ENCODE peak calls at places on chromosomes 16 and 17, in eight cellular contexts. W, K, M, H, Z, Q, G and R are unnamed samples.

GRCh38 chr16:56732366-56732765 is 2.4 kb downstream of the NUP93 start:
- DNase-seq in K (no peak), H (no peak), Q (no peak), M (no peak), W (no peak), G (no peak), Z (no peak), R (no peak)

GRCh38 chr17:46818319-46818928 is at the start of gene WNT3:
- DNase-seq in M (peak), W (no peak), Z (peak), H (peak), K (no peak), Q (no peak), G (no peak), R (no peak)

GRCh38 chr17:60744355-60744958 is 66.8 kb downstream of the BCAS3 start:
- DNase-seq in Z (no peak), G (no peak), K (no peak), M (no peak), W (no peak), Q (no peak), H (peak), R (no peak)

GRCh38 chr16:27318399-27319256 is 4.9 kb downstream of the IL4R start:
- DNase-seq in Z (no peak), K (no peak), W (no peak), G (peak), M (no peak), Q (peak), H (no peak), R (no peak)

GRCh38 chr17:77681820-77682219 is 276.7 kb upstream of the TNRC6C start:
- DNase-seq in G (no peak), M (no peak), Z (no peak), Q (no peak), W (no peak), H (no peak), K (no peak), R (peak)

GRCh38 chr16:24070851-24071250 is 185.3 kb upstream of the CACNG3 start:
- DNase-seq in Q (peak), Z (peak), W (no peak), H (peak), M (peak), K (no peak), G (no peak), R (no peak)

GRCh38 chr16:16015849-16016248 is 66.4 kb downstream of the ABCC1 start:
- DNase-seq in W (no peak), K (no peak), M (no peak), Z (no peak), H (no peak), Q (no peak), G (no peak), R (no peak)

GRCh38 chr16:49498241-49499017 is 124.8 kb downstream of the C16orf78 start:
- DNase-seq in G (no peak), K (no peak), H (no peak), W (no peak), M (no peak), Z (no peak), Q (no peak), R (no peak)